ENCODE peak calls at places on chromosomes 3 and 15, in eight cellular contexts. K is right lobe of liver, X is AG10803, E is GM06990, G is epithelial cell of esophagus, Y is astrocyte of the spinal cord, Q is GM12878, H is choroid plexus epithelial cell. Z is an unnamed sample.

GRCh38 chr15:89975482-89976291 is 25.4 kb upstream of the ZNF710 start:
- DNase-seq in K (no peak), X (no peak), E (no peak), G (no peak), Y (no peak), Q (no peak), H (no peak), Z (no peak)

GRCh38 chr15:101156509-101157159 is 95.2 kb downstream of the CHSY1 start:
- DNase-seq in K (no peak), X (peak), E (peak), G (no peak), Y (peak), Q (peak), H (peak), Z (peak)

GRCh38 chr15:63070681-63071129 is 28.2 kb downstream of the TPM1 start:
- DNase-seq in K (no peak), X (no peak), E (no peak), G (no peak), Y (peak), Q (peak), H (no peak), Z (no peak)

GRCh38 chr3:94136133-94136532 is 73.3 kb downstream of the NSUN3 start:
- DNase-seq in K (no peak), X (no peak), E (no peak), G (no peak), Y (no peak), Q (no peak), H (no peak), Z (no peak)

GRCh38 chr3:61194892-61195538 is 56.2 kb downstream of the FHIT start:
- DNase-seq in K (no peak), X (no peak), E (no peak), G (peak), Y (no peak), Q (no peak), H (no peak), Z (no peak)

GRCh38 chr3:14508966-14509795 is 31.0 kb downstream of the GRIP2 start:
- DNase-seq in K (peak), X (peak), E (peak), G (peak), Y (no peak), Q (no peak), H (peak), Z (peak)

GRCh38 chr3:128794067-128794768 is 68.2 kb downstream of the RAB7A start:
- DNase-seq in K (no peak), X (peak), E (no peak), G (peak), Y (peak), Q (no peak), H (peak), Z (no peak)

GRCh38 chr3:64417816-64418215 is 192.6 kb upstream of the PRICKLE2 start:
- DNase-seq in K (no peak), X (peak), E (peak), G (peak), Y (peak), Q (peak), H (peak), Z (peak)

GRCh38 chr3:163785693-163786092 is 1292.6 kb downstream of the SI start:
- DNase-seq in K (no peak), X (no peak), E (no peak), G (no peak), Y (no peak), Q (no peak), H (peak), Z (peak)

GRCh38 chr3:134464693-134465385 is 20.9 kb downstream of the ANAPC13 start:
- DNase-seq in K (no peak), X (peak), E (no peak), G (no peak), Y (no peak), Q (no peak), H (no peak), Z (no peak)

GRCh38 chr15:73948982-73949381 is 22.7 kb downstream of the LOXL1 start:
- DNase-seq in K (no peak), X (no peak), E (no peak), G (no peak), Y (no peak), Q (no peak), H (no peak), Z (no peak)

GRCh38 chr3:100125539-100125938 is 11.2 kb upstream of the FILIP1L start:
- DNase-seq in K (no peak), X (no peak), E (no peak), G (no peak), Y (peak), Q (no peak), H (no peak), Z (no peak)

GRCh38 chr15:97870771-97871170 is 89.7 kb upstream of the ARRDC4 start:
- DNase-seq in K (no peak), X (no peak), E (no peak), G (no peak), Y (no peak), Q (no peak), H (no peak), Z (no peak)

GRCh38 chr3:71846189-71846588 is 61.2 kb upstream of the PROK2 start:
- DNase-seq in K (no peak), X (no peak), E (no peak), G (peak), Y (no peak), Q (no peak), H (no peak), Z (no peak)

GRCh38 chr3:172347895-172348680 is 100.2 kb downstream of the GHSR start:
- DNase-seq in K (no peak), X (no peak), E (no peak), G (peak), Y (no peak), Q (no peak), H (no peak), Z (no peak)

GRCh38 chr3:127182848-127183714 is 9.8 kb upstream of the PRR23E start:
- DNase-seq in K (no peak), X (no peak), E (no peak), G (no peak), Y (no peak), Q (no peak), H (no peak), Z (no peak)

GRCh38 chr3:48504051-48504946 is at the start of gene SHISA5:
- DNase-seq in K (peak), X (peak), E (peak), G (peak), Y (peak), Q (no peak), H (peak), Z (peak)

GRCh38 chr3:138950006-138950644 is 3.1 kb downstream of the FOXL2NB start:
- DNase-seq in K (no peak), X (no peak), E (no peak), G (peak), Y (no peak), Q (no peak), H (peak), Z (peak)

GRCh38 chr15:89646416-89647141 is 8.7 kb downstream of the KIF7 start:
- DNase-seq in K (no peak), X (no peak), E (no peak), G (no peak), Y (no peak), Q (no peak), H (no peak), Z (no peak)

GRCh38 chr3:106447902-106448301 is 579.1 kb upstream of the CBLB start:
- DNase-seq in K (no peak), X (no peak), E (no peak), G (no peak), Y (no peak), Q (no peak), H (no peak), Z (no peak)

GRCh38 chr15:95170587-95171380 is 939.4 kb downstream of the MCTP2 start:
- DNase-seq in K (no peak), X (no peak), E (no peak), G (no peak), Y (no peak), Q (no peak), H (no peak), Z (peak)

GRCh38 chr3:47534021-47534454 is 20.5 kb upstream of the ELP6 start:
- DNase-seq in K (no peak), X (no peak), E (no peak), G (peak), Y (no peak), Q (no peak), H (no peak), Z (no peak)

GRCh38 chr15:43799209-43799944 is 643 bp downstream of the SERINC4 start:
- DNase-seq in K (no peak), X (no peak), E (no peak), G (no peak), Y (no peak), Q (no peak), H (no peak), Z (no peak)

GRCh38 chr15:56484284-56484683 is 19.3 kb upstream of the MNS1 start:
- DNase-seq in K (no peak), X (no peak), E (no peak), G (no peak), Y (no peak), Q (no peak), H (no peak), Z (peak)

GRCh38 chr3:14460342-14461005 is 58.1 kb downstream of the SLC6A6 start:
- DNase-seq in K (no peak), X (peak), E (no peak), G (no peak), Y (peak), Q (no peak), H (peak), Z (no peak)

GRCh38 chr3:107429330-107430181 is 52.3 kb downstream of the CCDC54 start:
- DNase-seq in K (peak), X (peak), E (peak), G (peak), Y (peak), Q (no peak), H (peak), Z (peak)

GRCh38 chr3:23845361-23845760 is 39.6 kb downstream of the UBE2E1 start:
- DNase-seq in K (no peak), X (no peak), E (no peak), G (no peak), Y (no peak), Q (no peak), H (no peak), Z (no peak)

GRCh38 chr3:111617912-111618601 is 22.9 kb upstream of the ZBED2 start:
- DNase-seq in K (no peak), X (no peak), E (no peak), G (peak), Y (no peak), Q (no peak), H (no peak), Z (no peak)

GRCh38 chr3:183688869-183689268 is 8.7 kb upstream of the YEATS2 start:
- DNase-seq in K (no peak), X (peak), E (no peak), G (peak), Y (no peak), Q (no peak), H (peak), Z (no peak)

GRCh38 chr3:178480795-178481194 is 55.4 kb upstream of the KCNMB2 start:
- DNase-seq in K (no peak), X (no peak), E (peak), G (no peak), Y (no peak), Q (peak), H (no peak), Z (no peak)

GRCh38 chr15:51846066-51846462 is 16.6 kb downstream of the TMOD3 start:
- DNase-seq in K (no peak), X (no peak), E (no peak), G (no peak), Y (no peak), Q (no peak), H (no peak), Z (no peak)

GRCh38 chr15:56808160-56808559 is 74.9 kb upstream of the ZNF280D start:
- DNase-seq in K (no peak), X (no peak), E (no peak), G (no peak), Y (no peak), Q (no peak), H (no peak), Z (no peak)

GRCh38 chr3:69767571-69767970 is 28.3 kb downstream of the MITF start:
- DNase-seq in K (no peak), X (no peak), E (no peak), G (no peak), Y (no peak), Q (no peak), H (no peak), Z (no peak)

GRCh38 chr3:127043041-127043641 is 60.2 kb downstream of the PLXNA1 start:
- DNase-seq in K (peak), X (peak), E (no peak), G (peak), Y (no peak), Q (no peak), H (no peak), Z (no peak)

GRCh38 chr15:23647421-23648375 is at the start of gene MAGEL2:
- DNase-seq in K (no peak), X (no peak), E (no peak), G (no peak), Y (peak), Q (no peak), H (no peak), Z (peak)

GRCh38 chr3:122497425-122497824 is 17.3 kb downstream of the KPNA1 start:
- DNase-seq in K (no peak), X (peak), E (peak), G (peak), Y (peak), Q (peak), H (peak), Z (no peak)

GRCh38 chr3:15493436-15493835 is 28.1 kb downstream of the COLQ start:
- DNase-seq in K (no peak), X (no peak), E (no peak), G (no peak), Y (no peak), Q (no peak), H (no peak), Z (no peak)

GRCh38 chr3:115785782-115786181 is 162.5 kb downstream of the GAP43 start:
- DNase-seq in K (no peak), X (peak), E (no peak), G (no peak), Y (no peak), Q (no peak), H (no peak), Z (no peak)

GRCh38 chr3:115788921-115789470 is 165.7 kb downstream of the GAP43 start:
- DNase-seq in K (no peak), X (peak), E (no peak), G (peak), Y (peak), Q (no peak), H (peak), Z (no peak)

GRCh38 chr3:115787818-115788217 is 164.5 kb downstream of the GAP43 start:
- DNase-seq in K (no peak), X (no peak), E (no peak), G (no peak), Y (no peak), Q (no peak), H (no peak), Z (no peak)

GRCh38 chr3:115783938-115784738 is 160.8 kb downstream of the GAP43 start:
- DNase-seq in K (peak), X (peak), E (peak), G (peak), Y (peak), Q (peak), H (peak), Z (peak)

DNA sequence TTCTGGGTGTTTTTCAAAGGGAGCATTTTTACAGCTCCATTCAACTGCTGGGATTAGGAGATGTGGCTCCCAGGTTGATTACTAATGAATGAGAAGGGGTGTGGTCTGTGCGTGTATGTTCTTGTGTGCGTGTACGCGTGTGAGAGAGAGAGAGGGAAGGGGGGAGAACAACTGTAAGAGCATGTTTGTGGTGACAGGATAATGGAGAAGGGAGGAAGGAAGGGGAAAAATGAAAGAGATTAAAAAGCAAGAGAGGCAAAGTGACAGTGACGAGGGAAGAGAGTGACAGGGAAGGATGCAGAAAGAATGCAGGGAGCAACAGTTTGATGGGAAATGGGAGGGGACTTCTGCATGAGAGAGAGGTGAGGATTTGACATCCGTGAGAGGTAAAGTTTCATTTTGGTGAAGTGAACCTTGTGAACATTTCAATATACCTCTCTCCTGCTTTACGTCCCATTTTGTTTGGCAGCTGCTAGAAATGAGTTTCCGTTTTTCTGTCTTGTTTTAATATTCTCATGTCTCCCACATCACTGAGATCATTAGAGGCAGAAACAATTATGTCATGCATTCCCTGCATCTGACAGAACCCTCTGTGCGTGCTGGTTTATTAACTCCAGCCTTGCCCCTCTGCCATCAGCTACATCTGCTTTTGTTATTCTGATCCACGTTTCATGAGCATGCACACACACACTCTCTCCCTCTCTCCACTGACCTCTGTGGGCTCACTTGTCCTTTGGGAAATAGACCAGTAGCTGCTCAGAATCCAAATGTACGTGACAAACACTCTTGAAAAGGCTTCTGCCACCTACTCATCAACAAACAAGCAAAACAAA is 161.6 kb downstream of the GAP43 start:
- DNase-seq in K (no peak), X (peak), E (no peak), G (peak), Y (peak), Q (no peak), H (peak), Z (no peak)
- TF ChIP-seq CTCF in K (no peak), X (no peak), E (no peak), G (no peak), Y (no peak), Q (no peak), H (no peak), Z (no peak)

GRCh38 chr15:50067254-50067653 is 51.8 kb downstream of the ATP8B4 start:
- DNase-seq in K (no peak), X (no peak), E (no peak), G (no peak), Y (no peak), Q (no peak), H (no peak), Z (no peak)

GRCh38 chr15:50066693-50067092 is 52.3 kb downstream of the ATP8B4 start:
- DNase-seq in K (no peak), X (no peak), E (no peak), G (no peak), Y (no peak), Q (no peak), H (no peak), Z (no peak)

GRCh38 chr15:50068016-50068415 is 51.0 kb downstream of the ATP8B4 start:
- DNase-seq in K (no peak), X (no peak), E (no peak), G (no peak), Y (no peak), Q (no peak), H (no peak), Z (no peak)

GRCh38 chr15:50075292-50075691 is 43.7 kb downstream of the ATP8B4 start:
- DNase-seq in K (no peak), X (no peak), E (no peak), G (no peak), Y (no peak), Q (no peak), H (no peak), Z (no peak)

GRCh38 chr15:50071551-50072258 is 47.3 kb downstream of the ATP8B4 start:
- DNase-seq in K (no peak), X (no peak), E (no peak), G (no peak), Y (no peak), Q (no peak), H (no peak), Z (no peak)
- TF ChIP-seq CTCF in K (no peak), X (no peak), E (no peak), G (no peak), Y (no peak), Q (no peak), H (no peak), Z (no peak)

GRCh38 chr3:147415819-147416218 is 6.7 kb downstream of the ZIC1 start:
- DNase-seq in K (no peak), X (no peak), E (no peak), G (no peak), Y (peak), Q (no peak), H (peak), Z (no peak)
- TF ChIP-seq CTCF in K (no peak), X (no peak), E (no peak), G (no peak), Y (peak), Q (no peak), H (peak), Z (no peak)

GRCh38 chr15:60184579-60184978 is 180.5 kb downstream of the FOXB1 start:
- DNase-seq in K (no peak), X (no peak), E (no peak), G (peak), Y (peak), Q (no peak), H (peak), Z (no peak)
- TF ChIP-seq CTCF in K (no peak), X (no peak), E (no peak), G (no peak), Y (no peak), Q (no peak), H (no peak), Z (no peak)

DNA sequence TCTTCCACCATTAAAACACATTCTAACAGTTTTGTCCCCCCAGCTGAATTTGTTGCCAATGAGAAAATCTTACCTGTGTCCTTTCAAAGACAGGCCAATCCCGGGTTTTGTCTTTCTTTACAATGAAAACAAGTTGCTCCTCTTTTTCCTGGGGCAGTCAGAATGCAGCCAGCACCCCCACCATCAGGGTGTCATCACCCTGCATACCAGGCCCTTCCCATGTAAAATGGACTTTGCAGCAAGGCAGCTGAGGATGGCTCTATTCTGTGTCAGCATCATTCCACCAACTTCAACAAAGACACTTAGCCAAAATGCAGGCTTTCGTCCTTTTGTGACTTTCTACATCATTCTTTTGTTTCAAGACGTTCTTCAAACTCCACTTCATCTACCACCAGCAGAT is 490.9 kb downstream of the OCA2 start:
- DNase-seq in K (no peak), X (no peak), E (no peak), G (no peak), Y (no peak), Q (no peak), H (no peak), Z (no peak)
- TF ChIP-seq CTCF in K (no peak), X (no peak), E (no peak), G (no peak), Y (peak), Q (no peak), H (no peak), Z (no peak)

GRCh38 chr3:188205992-188206416 is 52.0 kb downstream of the LPP start:
- DNase-seq in K (peak), X (no peak), E (no peak), G (no peak), Y (no peak), Q (no peak), H (no peak), Z (no peak)
- TF ChIP-seq CTCF in K (peak), X (no peak), E (peak), G (peak), Y (peak), Q (peak), H (peak), Z (no peak)

Z was measured in nephron progenitor cell.